ENCODE peak calls at places on chromosomes 11 and 22, in four cellular contexts. R is H1, S is WTC11, B is K562. N is an unnamed sample.

GRCh38 chr11:67468056-67468455 is 995 bp downstream of the TMEM134 start:
- DNase-seq in R (no peak), S (no peak), B (no peak), N (peak)

GRCh38 chr11:103364687-103365086 is 255.5 kb downstream of the DYNC2H1 start:
- DNase-seq in R (no peak), S (no peak), B (no peak), N (no peak)

GRCh38 chr11:67284811-67285540 is 4.1 kb upstream of the ANKRD13D start:
- DNase-seq in R (no peak), S (no peak), B (no peak), N (no peak)

GRCh38 chr11:113449743-113450142 is 25.5 kb downstream of the DRD2 start:
- DNase-seq in R (no peak), S (no peak), B (no peak), N (no peak)

GRCh38 chr11:19380375-19380774 is 139.6 kb upstream of the E2F8 start:
- DNase-seq in R (no peak), S (no peak), B (no peak), N (no peak)

GRCh38 chr22:35985361-35985760 is 43.3 kb downstream of the RBFOX2 start:
- DNase-seq in R (no peak), S (no peak), B (no peak), N (no peak)

GRCh38 chr11:2396471-2396870 is 4.1 kb upstream of the TSSC4 start:
- DNase-seq in R (no peak), S (no peak), B (no peak), N (no peak)

GRCh38 chr22:43993072-43993760 is 30.9 kb upstream of the PARVB start:
- DNase-seq in R (peak), S (peak), B (peak), N (peak)

GRCh38 chr22:49920859-49921258 is 2.4 kb downstream of the CRELD2 start:
- DNase-seq in R (no peak), S (no peak), B (no peak), N (no peak)

GRCh38 chr11:103272876-103273275 is 163.7 kb downstream of the DYNC2H1 start:
- DNase-seq in R (no peak), S (no peak), B (no peak), N (no peak)

DNA sequence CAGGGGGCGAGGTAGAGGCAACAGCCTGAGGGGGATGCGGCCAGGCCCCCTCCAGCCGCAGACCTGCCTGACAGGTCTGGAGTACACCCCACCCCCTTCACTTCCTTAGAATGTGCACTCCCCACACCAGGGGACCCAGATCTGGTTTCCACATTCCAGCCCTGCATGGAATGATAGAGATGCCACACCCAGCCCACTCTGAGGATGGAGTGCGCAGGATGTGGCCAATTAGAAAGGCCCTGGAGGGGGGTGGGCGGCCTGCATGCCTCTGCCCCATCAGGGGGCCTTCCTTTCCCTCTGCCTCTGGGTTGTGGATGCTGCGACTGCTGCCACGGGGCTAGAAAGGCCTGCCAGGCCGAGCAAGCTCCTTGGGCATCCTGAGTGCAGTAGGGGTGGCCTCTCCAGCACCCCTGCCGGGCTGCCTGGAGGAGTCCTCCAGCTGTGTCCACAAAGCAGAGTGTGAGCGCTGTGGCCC is 28.2 kb upstream of the MGAT3 start:
- DNase-seq in R (peak), S (peak), B (peak), N (no peak)
- TF ChIP-seq TEAD4 in R (peak), S (peak), B (no peak), N (no peak)

DNA sequence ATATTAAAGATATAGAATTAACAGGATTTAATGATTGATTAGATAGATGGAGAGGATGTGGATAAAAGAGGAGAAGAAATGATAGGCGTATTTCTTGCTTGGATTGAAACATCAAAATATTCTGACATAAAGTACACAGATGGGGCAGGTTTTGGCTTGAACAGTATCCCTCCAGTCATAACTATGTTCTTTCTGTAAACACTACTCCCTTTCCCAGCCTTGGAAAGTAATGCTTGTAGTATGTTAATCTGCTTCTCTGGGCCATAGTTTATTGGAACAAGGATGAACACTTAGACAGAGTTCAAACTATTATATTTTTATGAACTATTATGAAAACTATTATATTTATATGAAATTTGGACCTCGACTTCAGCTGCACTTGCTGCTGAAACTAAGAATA is 419.2 kb downstream of the AASDHPPT start:
- DNase-seq in R (no peak), S (no peak), B (no peak), N (no peak)
- TF ChIP-seq TEAD4 in R (no peak), S (no peak), B (no peak), N (no peak)

DNA sequence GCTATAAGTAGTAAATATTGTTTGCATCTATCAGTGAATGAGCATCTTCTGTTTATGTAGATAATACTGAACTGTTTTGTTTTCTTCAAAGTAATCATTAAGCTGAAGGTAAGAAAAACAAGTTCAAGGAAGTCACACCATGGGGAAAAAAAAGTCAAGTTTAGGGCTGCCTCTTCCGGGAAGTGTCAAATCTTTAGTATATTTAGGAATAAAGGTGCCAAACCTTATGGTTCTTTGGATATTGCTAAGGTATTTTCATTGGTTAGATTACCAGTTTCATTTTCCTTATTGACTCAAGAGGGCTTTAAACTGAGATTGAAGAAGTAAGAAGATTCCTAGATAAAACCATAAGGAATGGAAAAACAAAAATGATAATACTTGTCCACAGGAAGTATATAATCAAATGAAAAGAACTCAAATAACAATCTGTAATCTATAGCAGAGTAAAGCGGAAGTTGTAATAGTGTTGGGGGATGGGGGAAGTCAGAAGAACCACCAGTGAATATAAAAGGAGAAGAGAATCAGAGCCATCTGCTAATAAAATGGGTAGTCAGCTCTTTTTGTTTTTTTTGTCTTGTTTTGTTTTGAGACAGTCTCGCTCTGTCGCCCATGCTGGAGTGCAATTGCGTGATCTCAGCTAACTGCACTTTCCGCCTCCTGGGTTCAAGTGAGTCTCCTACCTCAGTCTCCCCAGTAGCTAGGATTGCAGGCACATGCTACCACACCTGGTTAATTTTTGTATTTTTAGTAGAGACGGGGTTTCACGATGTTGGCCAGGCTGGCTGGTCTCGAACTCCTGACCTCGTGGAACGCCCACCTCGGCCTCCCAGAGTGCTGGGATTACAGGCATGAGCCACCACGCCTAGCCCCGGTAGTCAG is 2.3 kb downstream of the ATM start:
- DNase-seq in R (no peak), S (no peak), B (no peak), N (no peak)
- TF ChIP-seq TEAD4 in R (no peak), S (no peak), B (no peak), N (no peak)

DNA sequence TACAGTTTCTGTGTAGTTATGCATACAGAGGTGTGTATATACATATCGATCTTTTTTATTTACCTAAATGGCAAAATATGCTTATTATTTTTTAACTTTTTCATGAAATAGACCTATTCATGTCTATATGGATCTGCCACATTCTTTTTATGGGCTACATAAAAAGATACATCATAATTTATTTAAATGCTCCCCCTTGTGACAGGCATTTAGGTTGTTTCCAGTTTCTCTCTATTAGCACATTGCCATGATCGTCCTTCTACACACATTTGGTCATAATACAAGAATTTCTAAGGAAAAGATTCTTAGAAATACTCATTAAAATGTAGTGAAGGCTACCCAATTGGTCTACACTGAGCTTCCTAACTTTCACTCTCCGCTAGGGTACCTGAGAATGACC is 1067.4 kb downstream of the OPCML start:
- DNase-seq in R (no peak), S (no peak), B (no peak), N (no peak)
- TF ChIP-seq TEAD4 in R (no peak), S (no peak), B (no peak), N (no peak)

DNA sequence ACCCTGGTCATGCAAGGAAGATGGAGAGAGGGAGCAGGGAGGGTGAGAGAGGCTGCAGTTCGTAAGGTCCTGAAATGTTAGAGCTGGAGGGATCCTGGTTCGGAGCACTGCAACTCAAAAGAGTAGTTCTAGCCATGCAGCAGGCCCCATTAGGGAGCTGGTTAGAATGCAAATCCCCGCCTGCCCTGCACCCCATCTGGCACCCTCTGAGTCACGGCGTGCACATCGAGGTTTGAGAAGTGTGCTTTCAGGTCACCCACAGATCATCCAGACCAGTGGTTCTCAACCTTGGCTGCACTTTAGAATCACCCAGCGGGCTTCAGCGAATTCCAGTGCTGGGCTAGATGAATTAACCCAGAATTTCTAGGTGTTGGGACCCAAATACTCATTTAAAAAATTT is 48.2 kb downstream of the ST3GAL4 start:
- DNase-seq in R (no peak), S (no peak), B (no peak), N (no peak)
- TF ChIP-seq TEAD4 in R (no peak), S (no peak), B (no peak), N (no peak)

GRCh38 chr11:122900803-122901202 is 18.2 kb downstream of the JHY start:
- DNase-seq in R (no peak), S (no peak), B (no peak), N (no peak)
- TF ChIP-seq TEAD4 in R (no peak), S (no peak), B (no peak), N (no peak)

DNA sequence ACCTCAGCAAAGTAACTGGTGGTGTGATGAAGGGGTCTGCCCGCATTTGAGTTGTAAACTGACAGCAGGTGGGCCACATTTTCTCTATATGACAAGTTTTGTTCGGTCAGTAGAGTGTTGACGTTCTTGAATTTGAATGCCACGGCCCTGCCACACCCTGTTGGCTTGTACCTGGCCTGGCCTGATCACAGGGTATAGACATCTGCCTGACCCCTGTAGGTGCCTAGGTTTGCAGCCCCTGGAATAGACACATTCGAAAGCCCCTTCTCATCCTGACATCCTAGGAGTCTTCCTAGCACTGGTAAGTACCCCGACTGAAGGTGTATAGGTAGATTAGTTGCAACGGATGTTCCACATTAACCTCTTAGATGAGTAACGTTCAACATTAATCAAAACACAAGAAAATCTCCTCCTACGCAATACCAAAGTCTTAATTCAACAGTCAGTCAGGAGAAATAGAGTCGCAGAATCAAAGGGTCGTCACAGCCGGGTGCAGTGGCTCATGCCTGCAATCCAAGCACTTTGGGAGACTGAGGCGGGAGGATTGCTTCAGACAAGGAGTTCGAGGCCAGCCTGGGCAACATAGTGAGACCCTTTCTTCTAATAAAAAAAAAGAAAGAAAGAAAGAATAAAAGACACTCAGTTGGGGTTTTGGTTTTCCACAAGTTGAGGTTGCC is 43.6 kb upstream of the CD5 start:
- DNase-seq in R (no peak), S (no peak), B (no peak), N (no peak)
- TF ChIP-seq TEAD4 in R (no peak), S (no peak), B (no peak), N (no peak)

N was measured in SK-N-SH.